ENCODE peak calls at places on chromosomes 1 and 21, in ten cellular contexts. One of them, this sample, is unnamed.

GRCh38 chr1:196464545-196464944 is 143.7 kb downstream of the KCNT2 start:
- DNase-seq in cardiac fibroblast: no peak
- DNase-seq in CD8-positive, alpha-beta T cell: no peak
- DNase-seq in lower leg skin: no peak
- DNase-seq in stomach: no peak
- DNase-seq in GM10248: no peak
- DNase-seq in lung: no peak
- DNase-seq in AG10803: peak
- DNase-seq in tibial artery: no peak
- DNase-seq in A673: no peak
- DNase-seq in this sample: peak

GRCh38 chr1:29319300-29320110 is 83.2 kb downstream of the PTPRU start:
- DNase-seq in cardiac fibroblast: no peak
- DNase-seq in CD8-positive, alpha-beta T cell: no peak
- DNase-seq in lower leg skin: no peak
- DNase-seq in stomach: no peak
- DNase-seq in GM10248: no peak
- DNase-seq in lung: no peak
- DNase-seq in AG10803: no peak
- DNase-seq in tibial artery: no peak
- DNase-seq in A673: no peak
- DNase-seq in this sample: no peak

GRCh38 chr1:158153179-158153578 is 27.5 kb upstream of the CD1D start:
- DNase-seq in cardiac fibroblast: peak
- DNase-seq in CD8-positive, alpha-beta T cell: no peak
- DNase-seq in lower leg skin: no peak
- DNase-seq in stomach: no peak
- DNase-seq in GM10248: no peak
- DNase-seq in lung: no peak
- DNase-seq in AG10803: no peak
- DNase-seq in tibial artery: no peak
- DNase-seq in A673: no peak
- DNase-seq in this sample: no peak

GRCh38 chr1:200877010-200877409 is 4.2 kb downstream of the GPR25 start:
- DNase-seq in cardiac fibroblast: no peak
- DNase-seq in CD8-positive, alpha-beta T cell: no peak
- DNase-seq in lower leg skin: no peak
- DNase-seq in stomach: no peak
- DNase-seq in GM10248: no peak
- DNase-seq in lung: peak
- DNase-seq in AG10803: no peak
- DNase-seq in tibial artery: no peak
- DNase-seq in A673: no peak
- DNase-seq in this sample: no peak

GRCh38 chr1:94951056-94951455 is 24.1 kb upstream of the CNN3 start:
- DNase-seq in cardiac fibroblast: no peak
- DNase-seq in CD8-positive, alpha-beta T cell: no peak
- DNase-seq in lower leg skin: no peak
- DNase-seq in stomach: no peak
- DNase-seq in GM10248: no peak
- DNase-seq in lung: no peak
- DNase-seq in AG10803: peak
- DNase-seq in tibial artery: no peak
- DNase-seq in A673: no peak
- DNase-seq in this sample: no peak

GRCh38 chr21:35095859-35096291 is 46.8 kb upstream of the RUNX1 start:
- DNase-seq in cardiac fibroblast: peak
- DNase-seq in CD8-positive, alpha-beta T cell: no peak
- DNase-seq in lower leg skin: no peak
- DNase-seq in stomach: no peak
- DNase-seq in GM10248: no peak
- DNase-seq in lung: no peak
- DNase-seq in AG10803: peak
- DNase-seq in tibial artery: no peak
- DNase-seq in A673: no peak
- DNase-seq in this sample: peak

GRCh38 chr1:117812868-117813511 is 116.4 kb downstream of the GDAP2 start:
- DNase-seq in cardiac fibroblast: no peak
- DNase-seq in CD8-positive, alpha-beta T cell: no peak
- DNase-seq in lower leg skin: no peak
- DNase-seq in stomach: no peak
- DNase-seq in GM10248: no peak
- DNase-seq in lung: no peak
- DNase-seq in AG10803: peak
- DNase-seq in tibial artery: no peak
- DNase-seq in A673: no peak
- DNase-seq in this sample: no peak

GRCh38 chr21:39483917-39484316 is 32.1 kb downstream of the SH3BGR start:
- DNase-seq in cardiac fibroblast: peak
- DNase-seq in CD8-positive, alpha-beta T cell: no peak
- DNase-seq in lower leg skin: no peak
- DNase-seq in stomach: no peak
- DNase-seq in GM10248: no peak
- DNase-seq in lung: no peak
- DNase-seq in AG10803: peak
- DNase-seq in tibial artery: no peak
- DNase-seq in A673: no peak
- DNase-seq in this sample: no peak

GRCh38 chr1:32965251-32965643 is 638 bp upstream of the RNF19B start:
- DNase-seq in cardiac fibroblast: no peak
- DNase-seq in CD8-positive, alpha-beta T cell: no peak
- DNase-seq in lower leg skin: no peak
- DNase-seq in stomach: no peak
- DNase-seq in GM10248: no peak
- DNase-seq in lung: no peak
- DNase-seq in AG10803: no peak
- DNase-seq in tibial artery: peak
- DNase-seq in A673: no peak
- DNase-seq in this sample: no peak

GRCh38 chr1:97308131-97308530 is 586.5 kb downstream of the PTBP2 start:
- DNase-seq in cardiac fibroblast: peak
- DNase-seq in CD8-positive, alpha-beta T cell: no peak
- DNase-seq in lower leg skin: no peak
- DNase-seq in stomach: no peak
- DNase-seq in GM10248: no peak
- DNase-seq in lung: no peak
- DNase-seq in AG10803: peak
- DNase-seq in tibial artery: no peak
- DNase-seq in A673: no peak
- DNase-seq in this sample: peak

GRCh38 chr1:19074361-19074901 is 118.0 kb upstream of the IFFO2 start:
- DNase-seq in cardiac fibroblast: no peak
- DNase-seq in CD8-positive, alpha-beta T cell: peak
- DNase-seq in lower leg skin: peak
- DNase-seq in stomach: no peak
- DNase-seq in GM10248: no peak
- DNase-seq in lung: no peak
- DNase-seq in AG10803: no peak
- DNase-seq in tibial artery: no peak
- DNase-seq in A673: no peak
- DNase-seq in this sample: peak

GRCh38 chr1:7842517-7842916 is 10.3 kb downstream of the UTS2 start:
- DNase-seq in cardiac fibroblast: no peak
- DNase-seq in CD8-positive, alpha-beta T cell: peak
- DNase-seq in lower leg skin: no peak
- DNase-seq in stomach: no peak
- DNase-seq in GM10248: no peak
- DNase-seq in lung: no peak
- DNase-seq in AG10803: no peak
- DNase-seq in tibial artery: no peak
- DNase-seq in A673: no peak
- DNase-seq in this sample: no peak

GRCh38 chr1:152227310-152227928 is 3.4 kb upstream of the HRNR start:
- DNase-seq in cardiac fibroblast: peak
- DNase-seq in CD8-positive, alpha-beta T cell: no peak
- DNase-seq in lower leg skin: no peak
- DNase-seq in stomach: no peak
- DNase-seq in GM10248: no peak
- DNase-seq in lung: no peak
- DNase-seq in AG10803: peak
- DNase-seq in tibial artery: no peak
- DNase-seq in A673: no peak
- DNase-seq in this sample: peak
- TF ChIP-seq CTCF in cardiac fibroblast: peak
- TF ChIP-seq CTCF in CD8-positive, alpha-beta T cell: no peak
- TF ChIP-seq CTCF in lower leg skin: no peak
- TF ChIP-seq CTCF in stomach: no peak
- TF ChIP-seq CTCF in GM10248: no peak
- TF ChIP-seq CTCF in lung: no peak
- TF ChIP-seq CTCF in AG10803: peak
- TF ChIP-seq CTCF in tibial artery: peak
- TF ChIP-seq CTCF in A673: no peak
- TF ChIP-seq CTCF in this sample: peak

GRCh38 chr21:15558884-15559283 is 170.9 kb upstream of the USP25 start:
- DNase-seq in cardiac fibroblast: no peak
- DNase-seq in CD8-positive, alpha-beta T cell: no peak
- DNase-seq in lower leg skin: no peak
- DNase-seq in stomach: no peak
- DNase-seq in GM10248: no peak
- DNase-seq in lung: no peak
- DNase-seq in AG10803: no peak
- DNase-seq in tibial artery: no peak
- DNase-seq in A673: no peak
- DNase-seq in this sample: no peak

GRCh38 chr21:15557925-15558324 is 171.9 kb upstream of the USP25 start:
- DNase-seq in cardiac fibroblast: no peak
- DNase-seq in CD8-positive, alpha-beta T cell: no peak
- DNase-seq in lower leg skin: no peak
- DNase-seq in stomach: no peak
- DNase-seq in GM10248: no peak
- DNase-seq in lung: no peak
- DNase-seq in AG10803: no peak
- DNase-seq in tibial artery: no peak
- DNase-seq in A673: peak
- DNase-seq in this sample: no peak

GRCh38 chr21:15549671-15550070 is 180.1 kb upstream of the USP25 start:
- DNase-seq in cardiac fibroblast: peak
- DNase-seq in CD8-positive, alpha-beta T cell: no peak
- DNase-seq in lower leg skin: no peak
- DNase-seq in stomach: no peak
- DNase-seq in GM10248: no peak
- DNase-seq in lung: no peak
- DNase-seq in AG10803: peak
- DNase-seq in tibial artery: no peak
- DNase-seq in A673: peak
- DNase-seq in this sample: peak

DNA sequence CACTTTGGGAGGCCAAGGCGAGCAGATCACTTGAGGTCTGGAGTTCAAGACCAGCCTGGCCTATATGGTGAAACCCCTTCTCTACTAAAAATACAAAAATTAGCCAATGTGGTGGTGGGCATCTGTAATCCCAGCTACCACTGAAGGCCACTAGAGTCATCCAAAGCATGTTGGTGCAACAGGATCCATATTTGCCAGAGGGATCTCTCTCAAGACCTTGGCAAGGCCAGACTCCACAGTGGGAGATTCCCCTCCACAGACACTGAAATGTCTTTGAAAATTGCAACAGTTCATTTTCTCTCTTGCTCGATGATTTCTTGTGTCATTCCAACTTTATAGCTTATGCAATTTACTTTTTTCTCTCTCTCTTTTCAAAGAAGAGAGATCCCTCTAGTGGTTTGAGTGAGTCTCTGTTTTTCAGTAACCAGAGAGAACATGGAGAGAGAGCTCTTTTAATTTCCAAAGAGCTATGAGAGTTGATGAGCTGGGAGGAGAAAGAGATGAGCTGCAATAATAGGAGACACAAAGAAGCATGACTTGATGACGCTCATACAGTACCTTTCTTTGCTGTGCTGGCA is 176.8 kb upstream of the USP25 start:
- DNase-seq in cardiac fibroblast: peak
- DNase-seq in CD8-positive, alpha-beta T cell: no peak
- DNase-seq in lower leg skin: no peak
- DNase-seq in stomach: no peak
- DNase-seq in GM10248: no peak
- DNase-seq in lung: no peak
- DNase-seq in AG10803: peak
- DNase-seq in tibial artery: no peak
- DNase-seq in A673: peak
- DNase-seq in this sample: peak
- TF ChIP-seq CTCF in cardiac fibroblast: peak
- TF ChIP-seq CTCF in CD8-positive, alpha-beta T cell: peak
- TF ChIP-seq CTCF in lower leg skin: no peak
- TF ChIP-seq CTCF in stomach: no peak
- TF ChIP-seq CTCF in GM10248: peak
- TF ChIP-seq CTCF in lung: peak
- TF ChIP-seq CTCF in AG10803: peak
- TF ChIP-seq CTCF in tibial artery: no peak
- TF ChIP-seq CTCF in A673: peak
- TF ChIP-seq CTCF in this sample: peak

DNA sequence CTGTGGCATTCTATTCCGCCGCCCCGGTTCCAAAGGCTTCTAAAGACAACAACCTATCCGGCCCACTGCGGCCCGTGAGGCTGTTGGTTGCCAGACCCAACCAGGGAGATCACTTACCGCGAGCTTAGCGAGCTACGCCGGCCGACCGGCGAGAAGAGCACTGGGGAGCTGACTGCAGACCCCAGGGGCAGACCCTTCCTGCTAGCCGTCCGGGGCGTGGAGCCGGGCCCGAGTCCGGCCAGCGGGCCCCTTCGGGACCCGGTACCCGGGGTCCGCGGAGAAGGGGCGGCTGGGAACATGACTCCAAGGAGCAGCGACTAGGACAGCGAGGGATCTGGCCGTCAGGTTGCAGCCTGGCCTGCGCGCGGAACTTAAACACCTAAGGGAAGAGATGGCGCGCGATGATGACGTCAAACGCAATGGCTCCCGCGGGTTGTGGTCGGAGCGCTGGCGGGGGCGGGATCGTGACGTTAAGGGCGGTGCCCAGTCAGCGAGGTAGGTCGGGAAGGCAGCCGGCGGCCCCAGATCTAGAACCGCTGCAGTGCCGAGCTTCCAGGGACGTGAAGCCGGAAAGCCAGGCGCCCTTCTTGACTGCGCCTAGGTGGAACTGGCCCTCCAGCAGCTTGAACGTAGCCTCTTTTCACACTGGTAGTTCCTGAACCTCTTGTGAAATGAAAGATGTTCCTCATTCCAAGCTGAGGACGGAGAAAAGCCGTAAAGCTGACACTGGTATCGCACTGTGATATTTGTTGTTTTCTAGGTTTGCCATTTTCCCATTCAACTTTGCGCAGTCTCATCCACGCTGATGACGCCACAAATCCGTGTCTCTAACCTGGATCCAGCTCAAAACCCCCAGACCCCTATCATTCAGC is at the start of gene NUP133:
- DNase-seq in cardiac fibroblast: peak
- DNase-seq in CD8-positive, alpha-beta T cell: peak
- DNase-seq in lower leg skin: peak
- DNase-seq in stomach: peak
- DNase-seq in GM10248: peak
- DNase-seq in lung: peak
- DNase-seq in AG10803: peak
- DNase-seq in tibial artery: peak
- DNase-seq in A673: peak
- DNase-seq in this sample: peak
- TF ChIP-seq CTCF in cardiac fibroblast: no peak
- TF ChIP-seq CTCF in CD8-positive, alpha-beta T cell: no peak
- TF ChIP-seq CTCF in lower leg skin: no peak
- TF ChIP-seq CTCF in stomach: no peak
- TF ChIP-seq CTCF in GM10248: no peak
- TF ChIP-seq CTCF in lung: no peak
- TF ChIP-seq CTCF in AG10803: no peak
- TF ChIP-seq CTCF in tibial artery: no peak
- TF ChIP-seq CTCF in A673: no peak
- TF ChIP-seq CTCF in this sample: no peak

GRCh38 chr1:119896303-119896702 is at the start of gene ADAM30:
- DNase-seq in cardiac fibroblast: no peak
- DNase-seq in CD8-positive, alpha-beta T cell: no peak
- DNase-seq in lower leg skin: no peak
- DNase-seq in stomach: no peak
- DNase-seq in GM10248: no peak
- DNase-seq in lung: no peak
- DNase-seq in AG10803: no peak
- DNase-seq in tibial artery: no peak
- DNase-seq in A673: no peak
- DNase-seq in this sample: no peak
- TF ChIP-seq CTCF in cardiac fibroblast: peak
- TF ChIP-seq CTCF in CD8-positive, alpha-beta T cell: no peak
- TF ChIP-seq CTCF in lower leg skin: no peak
- TF ChIP-seq CTCF in stomach: no peak
- TF ChIP-seq CTCF in GM10248: no peak
- TF ChIP-seq CTCF in lung: no peak
- TF ChIP-seq CTCF in AG10803: peak
- TF ChIP-seq CTCF in tibial artery: no peak
- TF ChIP-seq CTCF in A673: peak
- TF ChIP-seq CTCF in this sample: no peak